ENCODE peak calls at places on chromosomes 5 and 9, in six cellular contexts. K, C, O, N, Y and B are unnamed samples.

GRCh38 chr9:3936520-3937235 is 363.2 kb downstream of the GLIS3 start:
- DNase-seq in C (peak), Y (peak), N (no peak), K (peak), O (no peak), B (no peak)

GRCh38 chr9:34986541-34987047 is 3.0 kb upstream of the DNAJB5 start:
- DNase-seq in K (peak), N (peak), Y (no peak), O (no peak), C (no peak), B (peak)

GRCh38 chr5:175254155-175254554 is 189.8 kb downstream of the DRD1 start:
- DNase-seq in K (peak), C (no peak), Y (no peak), N (no peak), O (no peak), B (no peak)

GRCh38 chr9:100587375-100587774 is 9.5 kb downstream of the CAVIN4 start:
- DNase-seq in N (no peak), Y (no peak), K (peak), C (no peak), O (no peak), B (no peak)

GRCh38 chr9:137077758-137078693 is 709 bp downstream of the UAP1L1 start:
- DNase-seq in O (no peak), K (peak), Y (peak), C (peak), N (peak), B (no peak)

GRCh38 chr5:112649882-112650281 is 87.8 kb upstream of the APC start:
- DNase-seq in N (no peak), O (peak), C (no peak), Y (peak), K (no peak), B (no peak)

GRCh38 chr9:87067426-87067825 is 120.1 kb upstream of the GAS1 start:
- DNase-seq in N (no peak), O (no peak), K (no peak), Y (no peak), C (no peak), B (no peak)

GRCh38 chr9:133733074-133733408 is 5.1 kb downstream of the SARDH start:
- DNase-seq in N (no peak), O (peak), C (no peak), Y (peak), K (no peak), B (no peak)

GRCh38 chr9:93911871-93912554 is 43.1 kb downstream of the BARX1 start:
- DNase-seq in O (no peak), K (no peak), C (no peak), N (no peak), Y (peak), B (no peak)

GRCh38 chr5:180649297-180650039 is at the start of gene FLT4:
- DNase-seq in K (no peak), O (no peak), N (no peak), C (no peak), Y (peak), B (no peak)

GRCh38 chr5:156920042-156920860 is 42.8 kb downstream of the TIMD4 start:
- DNase-seq in N (peak), Y (no peak), C (no peak), O (no peak), K (no peak), B (no peak)

GRCh38 chr5:114362977-114363721 is 1.3 kb downstream of the KCNN2 start:
- DNase-seq in N (peak), C (peak), O (no peak), Y (peak), K (no peak), B (no peak)

GRCh38 chr9:121742923-121743322 is 91.5 kb downstream of the DAB2IP start:
- DNase-seq in N (no peak), C (no peak), Y (no peak), K (no peak), O (no peak), B (no peak)

GRCh38 chr5:172940242-172941066 is 18.8 kb upstream of the RPL26L1 start:
- DNase-seq in Y (no peak), O (no peak), N (no peak), C (peak), K (no peak), B (no peak)

GRCh38 chr9:124299519-124300090 is 41.9 kb downstream of the NEK6 start:
- DNase-seq in Y (no peak), N (no peak), C (no peak), O (no peak), K (no peak), B (no peak)

GRCh38 chr5:107671742-107672211 is 1.0 kb upstream of the EFNA5 start:
- DNase-seq in C (peak), Y (no peak), N (no peak), O (no peak), K (peak), B (peak)

GRCh38 chr5:27473300-27474053 is 435.1 kb upstream of the CDH9 start:
- DNase-seq in C (no peak), N (no peak), K (no peak), Y (no peak), O (no peak), B (no peak)

GRCh38 chr9:33198163-33198562 is 31.0 kb upstream of the B4GALT1 start:
- DNase-seq in N (no peak), K (peak), O (no peak), Y (no peak), C (no peak), B (no peak)

GRCh38 chr9:686381-686813 is 155.1 kb upstream of the DMRT1 start:
- DNase-seq in O (peak), Y (no peak), C (no peak), N (no peak), K (peak), B (no peak)

GRCh38 chr9:32456564-32456963 is 69.4 kb downstream of the RIGI start:
- DNase-seq in Y (no peak), O (no peak), N (no peak), K (peak), C (no peak), B (no peak)

GRCh38 chr5:42840279-42840678 is 28.6 kb upstream of the SELENOP start:
- DNase-seq in Y (no peak), C (peak), K (peak), O (peak), N (no peak), B (no peak)

GRCh38 chr9:37984672-37985611 is 81.0 kb upstream of the SLC25A51 start:
- DNase-seq in K (peak), N (no peak), C (peak), Y (peak), O (no peak), B (no peak)

GRCh38 chr9:134858051-134858841 is 22.4 kb upstream of the FCN2 start:
- DNase-seq in N (peak), C (peak), Y (no peak), K (peak), O (peak), B (no peak)

GRCh38 chr5:104800440-104801048 is 1238.0 kb upstream of the NUDT12 start:
- DNase-seq in N (no peak), K (no peak), C (no peak), O (no peak), Y (no peak), B (no peak)
- TF ChIP-seq CTCF in N (no peak), K (no peak), C (no peak), O (peak), Y (no peak), B (peak)

GRCh38 chr5:149129181-149129580 is 12.1 kb upstream of the ABLIM3 start:
- DNase-seq in C (no peak), K (no peak), Y (no peak), O (no peak), N (no peak), B (no peak)

GRCh38 chr5:149130932-149131273 is 10.4 kb upstream of the ABLIM3 start:
- DNase-seq in C (no peak), Y (no peak), K (no peak), O (no peak), N (no peak), B (no peak)

GRCh38 chr5:149132474-149132873 is 8.8 kb upstream of the ABLIM3 start:
- DNase-seq in O (no peak), N (no peak), Y (no peak), K (no peak), C (no peak), B (no peak)

GRCh38 chr5:149128023-149128875 is 13.0 kb upstream of the ABLIM3 start:
- DNase-seq in O (no peak), C (no peak), Y (no peak), K (peak), N (peak), B (peak)

GRCh38 chr5:149130121-149130931 is 11.0 kb upstream of the ABLIM3 start:
- DNase-seq in N (no peak), O (no peak), Y (no peak), C (no peak), K (no peak), B (no peak)
- TF ChIP-seq CTCF in N (no peak), O (peak), Y (no peak), C (peak), K (peak), B (peak)

DNA sequence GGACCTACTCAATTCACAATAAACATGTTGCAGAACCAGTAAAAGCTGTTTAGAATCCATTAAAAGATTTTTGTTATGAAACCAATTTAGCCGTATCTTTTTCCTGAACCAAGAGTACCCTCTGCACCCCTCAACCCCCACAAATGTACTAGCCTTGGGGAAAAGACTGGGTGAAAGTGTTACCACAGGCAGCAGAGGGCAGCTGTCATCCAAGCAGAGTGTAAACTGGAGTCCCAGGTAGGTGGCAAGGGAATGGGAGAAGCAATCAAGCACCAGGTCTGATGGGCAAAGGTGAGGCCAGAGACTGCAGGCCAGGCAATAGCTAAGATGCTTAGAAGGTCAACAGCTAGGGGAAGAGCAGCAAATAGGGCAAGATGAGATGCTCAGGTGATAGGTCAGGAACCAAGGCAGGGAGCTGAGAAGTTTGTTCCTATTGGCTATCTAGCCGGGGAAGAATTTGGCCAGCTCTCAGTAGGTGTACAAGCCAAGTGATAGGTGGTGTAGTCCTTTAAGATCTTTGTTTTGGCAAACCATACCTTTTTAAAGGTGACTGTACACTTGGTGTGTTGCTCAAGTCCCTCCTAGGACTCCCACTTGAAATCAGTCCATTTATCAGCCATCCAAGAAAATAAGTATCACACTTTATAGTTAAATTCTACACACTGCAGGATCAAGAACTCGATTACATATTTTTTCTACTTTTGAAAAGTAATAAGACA is 77.8 kb upstream of the CCDC112 start:
- DNase-seq in N (no peak), K (no peak), O (no peak), Y (no peak), C (no peak), B (no peak)
- TF ChIP-seq CTCF in N (no peak), K (no peak), O (no peak), Y (no peak), C (no peak), B (no peak)

GRCh38 chr5:151082976-151083651 is 2.3 kb upstream of the TNIP1 start:
- DNase-seq in K (no peak), C (no peak), N (peak), O (no peak), Y (no peak), B (no peak)

GRCh38 chr5:151081426-151082273 is 816 bp upstream of the TNIP1 start:
- DNase-seq in N (no peak), C (no peak), K (peak), Y (no peak), O (no peak), B (no peak)

GRCh38 chr5:151080620-151081425 is at the start of gene TNIP1:
- DNase-seq in O (peak), N (peak), C (peak), Y (peak), K (peak), B (peak)

GRCh38 chr5:151084363-151084762 is 3.5 kb upstream of the TNIP1 start:
- DNase-seq in Y (no peak), C (no peak), K (peak), N (no peak), O (no peak), B (no peak)

GRCh38 chr5:151082274-151082902 is 1.6 kb upstream of the TNIP1 start:
- DNase-seq in N (no peak), C (no peak), O (no peak), K (peak), Y (no peak), B (no peak)
- TF ChIP-seq CTCF in N (no peak), C (no peak), O (no peak), K (peak), Y (no peak), B (peak)

GRCh38 chr5:62192958-62193357 is 113.0 kb upstream of the KIF2A start:
- DNase-seq in Y (no peak), O (no peak), N (no peak), K (no peak), C (no peak), B (no peak)

GRCh38 chr5:62199792-62200716 is 106.0 kb upstream of the KIF2A start:
- DNase-seq in O (no peak), N (peak), K (no peak), Y (no peak), C (no peak), B (no peak)

GRCh38 chr5:62197697-62198096 is 108.3 kb upstream of the KIF2A start:
- DNase-seq in O (no peak), C (no peak), K (no peak), N (no peak), Y (no peak), B (no peak)
- TF ChIP-seq CTCF in O (no peak), C (no peak), K (no peak), N (no peak), Y (no peak), B (no peak)

GRCh38 chr5:60395712-60396329 is 304.1 kb downstream of the DEPDC1B start:
- DNase-seq in O (no peak), N (no peak), K (peak), C (no peak), Y (no peak), B (no peak)
- TF ChIP-seq CTCF in O (no peak), N (no peak), K (peak), C (no peak), Y (no peak), B (no peak)